ENCODE peak calls at places on chromosome 2, in seven cellular contexts. W, L, Y, T, X, P and U are unnamed samples.

GRCh38 chr2:164363646-164364045 is 257.6 kb downstream of the GRB14 start:
- DNase-seq in W (no peak), L (no peak), Y (no peak), T (no peak), X (no peak), P (no peak), U (no peak)

GRCh38 chr2:165238295-165238694 is 919 bp upstream of the SCN2A start:
- DNase-seq in W (peak; percentile 11), L (peak; percentile 63), Y (peak; percentile 58), T (peak; percentile 40), X (peak; percentile 23), P (peak; percentile 38), U (peak; percentile 17)

GRCh38 chr2:209629622-209630021 is 142.0 kb upstream of the UNC80 start:
- DNase-seq in W (peak; percentile 84), L (peak; percentile 41), Y (no peak), T (no peak), X (no peak), P (no peak), U (no peak)

GRCh38 chr2:65129276-65129612 is 662 bp downstream of the RAB1A start:
- DNase-seq in W (no peak), L (no peak), Y (peak; percentile 67), T (peak; percentile 45), X (peak; percentile 40), P (no peak), U (peak; percentile 39)

GRCh38 chr2:20050104-20050711 is 1.2 kb downstream of the LAPTM4A start:
- DNase-seq in W (peak; percentile 73), L (peak; percentile 9), Y (peak; percentile 86), T (no peak), X (peak; percentile 59), P (no peak), U (peak; percentile 8)

GRCh38 chr2:29502452-29502851 is 387.2 kb downstream of the CLIP4 start:
- DNase-seq in W (peak; percentile 70), L (no peak), Y (no peak), T (no peak), X (no peak), P (no peak), U (no peak)

GRCh38 chr2:163878718-163879117 is 142.9 kb upstream of the FIGN start:
- DNase-seq in W (no peak), L (peak; percentile 79), Y (peak; percentile 76), T (peak; percentile 78), X (peak; percentile 15), P (peak; percentile 1), U (peak; percentile 9)

GRCh38 chr2:8546319-8547283 is 135.3 kb upstream of the ID2 start:
- DNase-seq in W (no peak), L (no peak), Y (peak; percentile 58), T (no peak), X (peak; percentile 70), P (no peak), U (peak; percentile 63)

GRCh38 chr2:41241325-41242000 is 789.6 kb upstream of the SLC8A1 start:
- DNase-seq in W (no peak), L (no peak), Y (no peak), T (no peak), X (peak; percentile 14), P (no peak), U (peak; percentile 83)

GRCh38 chr2:56448999-56449431 is 265.2 kb downstream of the CCDC85A start:
- DNase-seq in W (peak; percentile 13), L (peak; percentile 17), Y (no peak), T (peak; percentile 47), X (no peak), P (peak; percentile 21), U (no peak)

GRCh38 chr2:55111570-55112228 is 61.4 kb upstream of the RTN4 start:
- DNase-seq in W (peak; percentile 96), L (peak; percentile 39), Y (no peak), T (peak; percentile 89), X (no peak), P (no peak), U (peak; percentile 60)

GRCh38 chr2:119283873-119284331 is 60.3 kb downstream of the STEAP3 start:
- DNase-seq in W (peak; percentile 89), L (no peak), Y (no peak), T (no peak), X (no peak), P (no peak), U (no peak)

GRCh38 chr2:3597567-3597966 is 2.7 kb downstream of the COLEC11 start:
- DNase-seq in W (no peak), L (no peak), Y (no peak), T (no peak), X (no peak), P (no peak), U (no peak)

GRCh38 chr2:96964221-96964905 is 22.0 kb downstream of the FAM178B start:
- DNase-seq in W (no peak), L (no peak), Y (no peak), T (no peak), X (no peak), P (no peak), U (no peak)

GRCh38 chr2:200812122-200813022 is 662 bp downstream of the BZW1 start:
- DNase-seq in W (peak; percentile 40), L (peak; percentile 60), Y (peak; percentile 76), T (peak; percentile 70), X (peak; percentile 77), P (peak; percentile 52), U (peak; percentile 73)

GRCh38 chr2:12057436-12058166 is 311.2 kb downstream of the LPIN1 start:
- DNase-seq in W (peak; percentile 45), L (no peak), Y (peak; percentile 95), T (no peak), X (peak; percentile 68), P (no peak), U (peak; percentile 96)

GRCh38 chr2:208320686-208321085 is 54.6 kb downstream of the PIKFYVE start:
- DNase-seq in W (peak; percentile 6), L (no peak), Y (peak; percentile 58), T (no peak), X (peak; percentile 15), P (no peak), U (no peak)

GRCh38 chr2:212953170-212953920 is 198.1 kb downstream of the IKZF2 start:
- DNase-seq in W (no peak), L (no peak), Y (no peak), T (no peak), X (no peak), P (no peak), U (no peak)

GRCh38 chr2:171086352-171087290 is 74.1 kb downstream of the TLK1 start:
- DNase-seq in W (peak; percentile 39), L (peak; percentile 86), Y (peak; percentile 70), T (peak; percentile 91), X (peak; percentile 49), P (peak; percentile 33), U (peak; percentile 32)

GRCh38 chr2:178072383-178073301 is at the start of gene PDE11A:
- DNase-seq in W (peak; percentile 82), L (peak; percentile 94), Y (no peak), T (peak; percentile 95), X (no peak), P (peak; percentile 63), U (no peak)

GRCh38 chr2:222677981-222678380 is 6.5 kb downstream of the MOGAT1 start:
- DNase-seq in W (no peak), L (peak; percentile 14), Y (no peak), T (peak; percentile 77), X (no peak), P (no peak), U (no peak)

GRCh38 chr2:41414486-41415230 is 633.2 kb upstream of the PKDCC start:
- DNase-seq in W (no peak), L (peak; percentile 88), Y (peak; percentile 87), T (peak; percentile 76), X (peak; percentile 29), P (peak; percentile 47), U (no peak)

GRCh38 chr2:103363639-103364038 is 601.8 kb downstream of the TMEM182 start:
- DNase-seq in W (no peak), L (no peak), Y (no peak), T (no peak), X (no peak), P (no peak), U (no peak)

GRCh38 chr2:74205586-74205985 is 7.2 kb downstream of the MTHFD2 start:
- DNase-seq in W (no peak), L (no peak), Y (no peak), T (peak; percentile 68), X (no peak), P (no peak), U (no peak)

GRCh38 chr2:186099772-186100171 is 361.2 kb downstream of the FSIP2 start:
- DNase-seq in W (peak; percentile 3), L (no peak), Y (no peak), T (no peak), X (no peak), P (no peak), U (no peak)

DNA sequence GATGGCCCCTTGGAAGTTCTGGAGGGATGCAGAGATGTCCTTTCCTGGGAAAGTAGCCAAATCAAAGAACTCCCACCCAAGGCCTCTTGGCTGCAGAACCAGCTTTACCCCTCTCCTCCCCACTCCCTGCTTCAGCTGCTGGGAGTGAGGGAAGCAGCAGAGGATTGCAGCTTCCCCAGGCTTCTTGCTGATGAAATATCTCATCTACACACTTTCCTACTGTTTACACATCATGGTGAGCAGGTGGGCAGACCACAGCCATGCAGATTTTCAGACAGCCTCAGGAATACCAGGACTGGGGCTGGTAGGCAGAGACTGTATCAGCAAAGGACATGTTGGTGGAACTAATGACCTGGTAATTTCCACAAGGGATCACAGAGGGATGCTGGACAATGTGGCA is 32.6 kb downstream of the TMEM17 start:
- DNase-seq in W (no peak), L (no peak), Y (no peak), T (no peak), X (no peak), P (no peak), U (no peak)
- H3K4me2 ChIP-seq in W (no peak overlapping the region), L (no peak overlapping the region), Y (no peak overlapping the region), T (no peak overlapping the region), X (no peak overlapping the region), P (no peak overlapping the region), U (no peak overlapping the region)

DNA sequence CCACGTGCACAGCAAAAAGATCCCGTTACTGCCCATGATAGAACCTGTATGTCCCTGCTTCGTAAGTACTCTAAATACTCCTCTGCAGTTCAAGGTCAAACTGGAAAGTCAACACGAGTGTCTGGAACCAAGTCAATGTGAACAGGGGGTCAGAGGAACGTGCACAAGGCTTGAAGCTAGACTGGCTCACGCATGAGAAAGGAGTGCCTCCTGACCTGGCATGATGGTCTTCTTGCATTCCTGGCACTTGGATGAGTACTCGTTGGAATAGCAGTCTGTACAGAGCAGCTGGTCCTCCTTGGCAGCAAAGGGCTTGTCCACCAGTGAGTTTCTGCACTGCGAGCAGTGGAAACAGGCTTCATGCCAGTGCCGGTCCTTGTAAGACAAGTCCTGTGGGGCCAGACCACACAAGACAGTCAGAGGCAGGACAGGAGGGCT is 25.5 kb downstream of the FHL2 start:
- DNase-seq in W (peak; percentile 57), L (no peak), Y (no peak), T (no peak), X (no peak), P (no peak), U (no peak)
- H3K4me1 ChIP-seq in W (peaks cover 65% of the 10 kb centered on the region), L (no peaks in the 10 kb centered on the region), Y (peaks cover 11% of the 10 kb centered on the region), T (no peaks in the 10 kb centered on the region), X (no peaks in the 10 kb centered on the region), P (peaks cover 5% of the 10 kb centered on the region), U (peaks cover 10% of the 10 kb centered on the region)

GRCh38 chr2:121418494-121419058 is 112.1 kb upstream of the RNU4ATAC start:
- DNase-seq in W (no peak), L (no peak), Y (no peak), T (no peak), X (no peak), P (no peak), U (no peak)
- H3K27ac ChIP-seq in W (no peak overlapping the region), L (no peak overlapping the region), Y (no peak overlapping the region), T (no peak overlapping the region), X (no peak overlapping the region), P (no peak overlapping the region), U (no peak overlapping the region)

DNA sequence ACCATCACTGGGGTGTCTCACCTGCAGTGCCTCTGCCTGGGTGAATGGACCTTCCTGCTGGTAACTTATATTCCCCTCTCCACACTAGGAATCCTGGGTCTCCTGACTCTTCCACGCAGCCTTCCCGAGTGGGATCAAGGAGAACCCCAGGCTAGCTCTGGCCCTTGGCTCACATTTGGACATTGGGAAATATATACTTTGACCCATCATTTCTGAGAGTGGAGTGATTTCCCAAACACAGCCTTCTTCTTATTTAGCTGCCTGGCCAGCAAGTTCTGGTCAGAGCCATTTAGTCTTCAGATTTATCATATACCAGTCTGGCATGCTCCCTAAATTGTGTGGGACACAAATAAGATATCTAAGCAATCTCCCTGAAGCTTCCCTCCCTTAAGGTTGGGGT is 146.8 kb upstream of the PGAP1 start:
- DNase-seq in W (no peak), L (no peak), Y (no peak), T (no peak), X (no peak), P (no peak), U (no peak)
- H3K4me2 ChIP-seq in W (no peak overlapping the region), L (no peak overlapping the region), Y (no peak overlapping the region), T (no peak overlapping the region), X (peak overlapping the region; percentile 6), P (no peak overlapping the region), U (no peak overlapping the region)